ENCODE peak calls at places on chromosomes 12 and 14, in four cellular contexts. I is HEK293T, Q is K562, A is HepG2. L is an unnamed sample.
A peak's percentile ranks its signal among the peaks of the same experiment; 100 is the strongest.

GRCh38 chr14:75223664-75224154 is 47.3 kb upstream of the TMED10 start:
- DNase-seq in I (no peak), A (no peak), Q (peak; percentile 34), L (peak; percentile 75)

GRCh38 chr14:50649691-50650090 is 18.4 kb downstream of the SAV1 start:
- DNase-seq in Q (no peak), A (no peak), I (no peak), L (no peak)

GRCh38 chr14:76109087-76109880 is 42.4 kb upstream of the GPATCH2L start:
- DNase-seq in Q (no peak), A (no peak), I (no peak), L (no peak)

GRCh38 chr12:67355428-67356385 is 86.5 kb downstream of the CAND1 start:
- DNase-seq in I (peak; percentile 39), Q (peak; percentile 52), A (peak; percentile 42), L (peak; percentile 16)

GRCh38 chr14:93944348-93945069 is 17.4 kb downstream of the FAM181A start:
- DNase-seq in A (no peak), Q (no peak), I (no peak), L (no peak)

GRCh38 chr12:54364413-54364812 is at the start of gene GPR84:
- DNase-seq in I (no peak), Q (no peak), A (no peak), L (peak; percentile 67)

GRCh38 chr12:12804011-12804410 is 9.1 kb upstream of the DDX47 start:
- DNase-seq in A (peak; percentile 29), Q (no peak), I (no peak), L (no peak)

GRCh38 chr12:132162508-132163031 is 18.3 kb downstream of the NOC4L start:
- DNase-seq in A (no peak), Q (no peak), I (no peak), L (no peak)

GRCh38 chr14:80634106-80634758 is 307.3 kb downstream of the CEP128 start:
- DNase-seq in Q (peak; percentile 0), I (no peak), A (no peak), L (no peak)

GRCh38 chr14:59507752-59508103 is 23.4 kb downstream of the JKAMP start:
- DNase-seq in I (no peak), A (no peak), Q (no peak), L (no peak)

GRCh38 chr12:13220848-13221247 is 24.3 kb downstream of the EMP1 start:
- DNase-seq in Q (no peak), I (no peak), A (no peak), L (no peak)

GRCh38 chr12:66662729-66663128 is 16.1 kb downstream of the GRIP1 start:
- DNase-seq in A (no peak), Q (no peak), I (no peak), L (no peak)

GRCh38 chr12:5784626-5785130 is 160.4 kb downstream of the ANO2 start:
- DNase-seq in Q (no peak), A (no peak), I (no peak), L (no peak)

GRCh38 chr14:84655014-84655413 is 874.9 kb upstream of the FLRT2 start:
- DNase-seq in Q (no peak), A (no peak), I (no peak), L (no peak)

GRCh38 chr14:61489932-61490331 is 168.6 kb downstream of the PRKCH start:
- DNase-seq in A (no peak), Q (no peak), I (no peak), L (no peak)

GRCh38 chr14:24398943-24399801 is at the start of gene NYNRIN:
- DNase-seq in A (no peak), I (peak; percentile 53), Q (peak; percentile 42), L (no peak)

GRCh38 chr12:124864326-124864752 is 675 bp upstream of the SCARB1 start:
- DNase-seq in A (no peak), Q (no peak), I (no peak), L (no peak)

GRCh38 chr12:100995771-100996170 is 201.2 kb downstream of the ANO4 start:
- DNase-seq in Q (no peak), A (no peak), I (no peak), L (peak; percentile 47)

GRCh38 chr14:103074699-103075341 is 9.2 kb upstream of the LBHD2 start:
- DNase-seq in A (peak; percentile 70), Q (peak; percentile 78), I (no peak), L (no peak)

GRCh38 chr12:122681814-122682213 is 21.3 kb downstream of the HCAR2 start:
- DNase-seq in I (no peak), A (no peak), Q (no peak), L (peak; percentile 7)

GRCh38 chr12:123126294-123127144 is 24.4 kb downstream of the PITPNM2 start:
- DNase-seq in I (no peak), Q (peak; percentile 92), A (peak; percentile 83), L (no peak)

GRCh38 chr14:97177016-97177415 is 379.8 kb downstream of the VRK1 start:
- DNase-seq in Q (peak; percentile 13), A (peak; percentile 18), I (peak; percentile 34), L (no peak)

GRCh38 chr12:132216354-132216987 is 72.2 kb downstream of the NOC4L start:
- DNase-seq in Q (no peak), A (no peak), I (no peak), L (no peak)

GRCh38 chr14:53824061-53824460 is 132.6 kb downstream of the BMP4 start:
- DNase-seq in I (no peak), A (no peak), Q (no peak), L (peak; percentile 3)

GRCh38 chr12:124621296-124621660 is 53.9 kb upstream of the NCOR2 start:
- DNase-seq in A (no peak), Q (no peak), I (no peak), L (no peak)

DNA sequence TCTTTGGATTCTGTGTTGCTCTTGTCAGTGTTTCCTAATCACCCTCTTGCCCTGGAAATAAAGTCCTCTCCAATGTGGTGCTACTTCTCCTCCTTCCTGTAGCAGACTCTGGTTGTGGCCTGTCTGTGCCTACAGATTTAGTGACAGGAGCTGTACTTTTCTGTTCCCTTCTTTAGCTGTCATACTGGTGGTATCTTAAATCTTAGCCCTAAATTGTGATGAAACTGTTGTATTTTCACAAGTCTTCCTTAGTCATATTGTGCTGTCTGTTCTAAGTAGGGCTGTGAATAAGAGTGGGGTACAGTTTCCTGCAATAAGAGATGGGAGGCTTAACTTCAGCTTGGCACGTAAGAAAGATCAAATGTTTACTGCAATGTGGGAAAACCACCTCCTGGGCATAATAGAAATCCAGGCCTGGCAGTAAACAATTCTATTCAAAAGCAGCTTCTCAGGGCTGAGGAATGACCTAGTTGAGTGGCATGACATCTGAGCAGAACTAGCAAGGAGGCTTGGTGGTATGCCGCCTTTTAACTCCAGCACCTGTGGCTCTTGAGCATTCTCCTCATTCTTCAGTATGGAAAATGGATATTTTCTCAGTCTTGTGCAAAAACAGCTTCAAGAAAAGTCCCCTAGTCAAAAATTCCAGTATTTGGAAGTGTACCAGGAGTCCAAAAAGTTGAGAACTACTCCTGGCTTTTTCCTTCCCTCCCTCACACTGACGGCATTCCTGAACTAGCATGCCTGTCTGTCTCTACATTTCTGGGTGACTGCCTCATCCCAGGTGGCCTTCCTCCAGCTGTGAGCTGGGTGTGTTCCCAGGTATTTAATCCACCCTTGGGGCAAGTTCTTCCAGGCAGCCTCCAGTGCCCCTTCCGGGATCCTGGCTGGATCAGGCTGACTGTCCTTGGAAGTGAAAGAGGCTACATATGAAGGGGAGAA is 19.5 kb downstream of the ANO6 start:
- DNase-seq in A (peak; percentile 16), Q (peak; percentile 18), I (no peak), L (no peak)
- TF ChIP-seq FOXK2 in A (no peak), Q (no peak), I (no peak), L (no peak)

GRCh38 chr14:55297611-55298323 is 26.5 kb downstream of the FBXO34 start:
- DNase-seq in A (peak; percentile 10), I (no peak), Q (no peak), L (no peak)
- TF ChIP-seq FOXK2 in A (no peak), I (no peak), Q (no peak), L (no peak)

DNA sequence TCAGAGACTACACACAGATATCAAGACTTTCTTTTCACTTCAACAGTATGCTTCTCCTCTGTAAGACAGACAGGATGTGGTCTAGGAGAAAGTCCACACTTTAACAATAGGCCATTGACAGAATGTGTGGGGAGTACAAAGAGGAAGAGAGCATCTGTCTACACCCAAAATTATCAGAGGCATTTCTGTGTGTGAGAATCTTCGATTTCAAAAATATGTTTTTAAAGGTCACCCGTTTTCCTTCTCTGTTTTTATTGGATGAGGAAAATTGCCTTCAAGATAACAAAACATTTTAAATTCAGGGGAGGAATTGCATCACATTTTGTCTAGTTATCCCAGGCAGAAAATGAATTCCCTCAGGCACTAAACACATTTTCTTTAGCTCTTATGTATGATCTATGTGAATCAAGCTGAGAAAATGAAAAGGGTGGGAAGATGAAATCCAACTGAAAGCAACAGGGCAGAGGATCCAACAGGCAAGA is 16.4 kb downstream of the NAV3 start:
- DNase-seq in A (no peak), I (no peak), Q (no peak), L (peak; percentile 75)
- TF ChIP-seq FOXK2 in A (no peak), I (no peak), Q (no peak), L (no peak)

GRCh38 chr12:8950287-8950574 is 786 bp upstream of the M6PR start:
- DNase-seq in A (no peak), Q (no peak), I (no peak), L (no peak)
- TF ChIP-seq FOXK2 in A (no peak), Q (no peak), I (no peak), L (no peak)

GRCh38 chr12:52152905-52153317 is 38.9 kb downstream of the KRT80 start:
- DNase-seq in I (no peak), Q (no peak), A (no peak), L (no peak)

GRCh38 chr12:52149651-52150241 is 42.1 kb downstream of the KRT80 start:
- DNase-seq in Q (no peak), A (no peak), I (no peak), L (no peak)

GRCh38 chr12:52151859-52152783 is 39.7 kb downstream of the KRT80 start:
- DNase-seq in I (peak; percentile 82), Q (peak; percentile 75), A (no peak), L (no peak)

GRCh38 chr12:52149182-52149641 is 42.6 kb downstream of the KRT80 start:
- DNase-seq in I (no peak), Q (no peak), A (no peak), L (no peak)

GRCh38 chr12:52151153-52151858 is 40.5 kb downstream of the KRT80 start:
- DNase-seq in Q (no peak), A (no peak), I (no peak), L (no peak)
- TF ChIP-seq FOXK2 in Q (no peak), A (no peak), I (no peak), L (no peak)

DNA sequence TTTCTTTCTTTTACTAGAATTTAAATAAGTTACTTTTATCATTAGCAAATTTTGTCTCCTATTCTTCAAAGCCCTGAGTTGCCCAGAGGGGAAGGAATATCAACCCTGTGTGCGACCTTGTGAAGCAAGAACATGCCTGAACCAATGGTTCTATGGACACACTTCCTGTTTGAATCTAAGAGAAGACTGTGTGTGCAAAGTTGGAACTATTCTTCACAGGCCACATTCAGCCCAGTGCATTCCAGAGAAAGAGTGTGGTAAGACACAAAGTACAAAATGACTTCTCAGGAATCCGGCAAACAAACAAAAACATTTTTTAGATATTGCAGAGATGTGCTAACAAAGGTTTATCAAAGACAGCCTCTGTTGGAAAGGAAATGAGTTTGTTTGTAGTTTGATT is 90.8 kb upstream of the PTPRQ start:
- DNase-seq in A (peak; percentile 83), I (no peak), Q (no peak), L (no peak)
- TF ChIP-seq FOXK2 in A (no peak), I (no peak), Q (no peak), L (no peak)